ENCODE peak calls at places on chromosomes 12 and 14, in four cellular contexts. W, S, G and U are unnamed samples.
A peak's percentile ranks its signal among the peaks of the same experiment; 100 is the strongest.

GRCh38 chr14:79080040-79080439 is 909.9 kb downstream of the NRXN3 start:
- DNase-seq in W (no peak), G (no peak), S (no peak), U (no peak)

GRCh38 chr14:68780358-68781160 is 12.3 kb downstream of the ZFP36L1 start:
- DNase-seq in W (peak; percentile 73), S (peak; percentile 73), G (peak; percentile 74), U (no peak)

GRCh38 chr14:90645842-90646443 is 170.3 kb downstream of the TTC7B start:
- DNase-seq in S (no peak), G (no peak), W (peak; percentile 47), U (peak; percentile 85)

GRCh38 chr14:21070610-21071224 is 613 bp downstream of the ARHGEF40 start:
- DNase-seq in G (peak; percentile 65), W (peak; percentile 67), S (peak; percentile 66), U (peak; percentile 37)

GRCh38 chr14:100364403-100364802 is 41.3 kb downstream of the SLC25A47 start:
- DNase-seq in W (no peak), S (no peak), G (no peak), U (no peak)

GRCh38 chr12:112393328-112393727 is 11.1 kb upstream of the HECTD4 start:
- DNase-seq in S (no peak), W (no peak), G (no peak), U (no peak)

GRCh38 chr14:74754899-74755298 is 8.2 kb upstream of the YLPM1 start:
- DNase-seq in G (no peak), S (no peak), W (no peak), U (no peak)

GRCh38 chr12:53105256-53105655 is 2.0 kb downstream of the SOAT2 start:
- DNase-seq in W (no peak), G (no peak), S (no peak), U (no peak)

GRCh38 chr12:87870061-87870460 is 159.1 kb downstream of the C12orf50 start:
- DNase-seq in G (no peak), W (no peak), S (no peak), U (no peak)

GRCh38 chr12:106647793-106648514 is 65.2 kb downstream of the RFX4 start:
- DNase-seq in G (no peak), S (no peak), W (no peak), U (peak; percentile 16)

GRCh38 chr14:51787352-51787751 is 73.1 kb upstream of the GNG2 start:
- DNase-seq in G (no peak), W (no peak), S (no peak), U (no peak)

GRCh38 chr12:110234197-110235154 is 46.6 kb upstream of the ATP2A2 start:
- DNase-seq in W (no peak), G (no peak), S (no peak), U (no peak)

GRCh38 chr12:46661161-46661845 is 164.5 kb downstream of the SLC38A4 start:
- DNase-seq in W (peak; percentile 92), S (no peak), G (no peak), U (peak; percentile 17)

GRCh38 chr12:65596514-65597010 is 227.7 kb upstream of the HMGA2 start:
- DNase-seq in W (no peak), S (no peak), G (no peak), U (no peak)

GRCh38 chr14:36027354-36027753 is 149.2 kb downstream of the PTCSC3 start:
- DNase-seq in G (no peak), S (no peak), W (no peak), U (no peak)

GRCh38 chr14:36022765-36023415 is 153.6 kb downstream of the PTCSC3 start:
- DNase-seq in G (no peak), S (no peak), W (no peak), U (no peak)

GRCh38 chr14:36028665-36029064 is 147.9 kb downstream of the PTCSC3 start:
- DNase-seq in G (no peak), W (no peak), S (no peak), U (no peak)

DNA sequence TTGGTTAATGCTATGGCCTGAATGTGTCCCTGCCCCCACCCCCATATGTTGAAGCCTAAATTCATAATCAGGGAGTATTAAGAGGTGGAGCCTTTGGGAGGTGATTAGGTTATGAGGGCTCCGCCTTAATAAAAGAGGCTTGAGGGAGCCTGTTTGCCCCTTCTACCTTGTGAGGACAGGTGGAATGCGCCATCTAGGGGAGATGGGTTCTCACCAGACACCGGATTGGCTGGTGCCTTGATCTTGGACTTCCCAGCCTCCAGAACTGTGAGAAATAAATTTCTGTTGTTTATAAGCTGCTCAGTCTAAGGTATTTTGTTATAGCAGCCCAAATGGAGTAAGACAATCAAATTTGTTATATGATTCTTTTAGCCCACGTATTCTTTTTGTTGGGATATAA is 148.3 kb downstream of the PTCSC3 start:
- DNase-seq in G (no peak), W (no peak), S (no peak), U (no peak)
- TF ChIP-seq CTCF in G (no peak), W (no peak), S (no peak), U (no peak)

DNA sequence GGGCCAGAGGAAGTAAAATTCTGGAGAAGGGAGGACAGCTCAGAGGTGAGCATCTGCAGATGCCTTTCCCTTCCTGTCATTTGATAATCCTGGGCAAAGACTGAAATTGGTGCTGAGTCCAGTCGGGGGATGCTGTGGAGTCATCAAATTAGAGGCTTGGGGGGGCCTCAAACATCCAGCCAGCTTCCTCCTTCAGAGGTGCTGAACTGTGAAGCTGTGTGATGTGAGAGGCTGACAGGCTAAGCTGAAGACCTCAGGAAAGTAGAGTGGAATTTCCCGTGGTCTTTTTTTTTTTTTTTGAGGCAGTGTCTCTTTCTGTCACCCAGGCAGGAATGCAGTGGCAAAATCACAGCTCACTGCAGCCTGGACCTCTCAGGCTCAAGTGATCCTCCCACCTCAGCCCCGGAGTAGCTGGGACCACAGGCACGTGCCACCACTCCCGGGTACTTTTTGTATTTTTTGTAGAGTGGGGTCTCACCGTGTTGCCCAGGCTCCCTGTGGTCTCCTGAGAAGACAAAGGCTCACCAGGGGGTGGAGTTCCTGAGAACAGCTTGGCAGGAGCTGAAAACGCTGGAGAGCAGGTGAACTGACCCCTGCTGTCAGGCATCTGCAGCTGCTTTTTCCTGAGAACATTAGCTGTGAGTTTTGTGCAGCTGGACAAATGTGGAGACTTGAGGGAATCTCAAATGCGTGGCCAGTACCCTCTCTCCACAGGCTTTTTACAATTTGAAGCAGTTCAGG is 6.1 kb upstream of the TCL1B start:
- DNase-seq in G (no peak), S (no peak), W (no peak), U (no peak)
- TF ChIP-seq CTCF in G (no peak), S (no peak), W (no peak), U (no peak)

GRCh38 chr12:78036889-78037288 is 206.2 kb downstream of the NAV3 start:
- DNase-seq in W (no peak), S (peak; percentile 34), G (no peak), U (no peak)

GRCh38 chr12:78035913-78036658 is 205.4 kb downstream of the NAV3 start:
- DNase-seq in S (no peak), G (no peak), W (peak; percentile 41), U (no peak)

GRCh38 chr12:78038541-78038940 is 207.8 kb downstream of the NAV3 start:
- DNase-seq in S (no peak), G (no peak), W (no peak), U (no peak)

GRCh38 chr12:78038986-78039385 is 208.3 kb downstream of the NAV3 start:
- DNase-seq in G (no peak), W (no peak), S (no peak), U (no peak)

GRCh38 chr12:78037707-78038106 is 207.0 kb downstream of the NAV3 start:
- DNase-seq in W (no peak), G (no peak), S (no peak), U (no peak)
- TF ChIP-seq CTCF in W (no peak), G (no peak), S (no peak), U (no peak)

GRCh38 chr12:12008232-12008850 is 62.4 kb upstream of the BCL2L14 start:
- DNase-seq in G (no peak), S (no peak), W (no peak), U (no peak)
- TF ChIP-seq CTCF in G (no peak), S (no peak), W (peak; percentile 51), U (peak; percentile 21)

GRCh38 chr12:116916714-116917114 is 6.0 kb downstream of the FBXW8 start:
- DNase-seq in W (peak; percentile 83), S (no peak), G (no peak), U (peak; percentile 69)
- TF ChIP-seq CTCF in W (peak; percentile 40), S (no peak), G (no peak), U (peak; percentile 34)

GRCh38 chr12:7387289-7387688 is 56.7 kb downstream of the CD163L1 start:
- DNase-seq in W (no peak), G (no peak), S (no peak), U (no peak)
- TF ChIP-seq CTCF in W (no peak), G (no peak), S (no peak), U (no peak)